ENCODE peak calls at places on chromosomes 12 and 14, in nine cellular contexts. One of them, this sample, is unnamed.

GRCh38 chr14:55638665-55639064 is 58.7 kb downstream of the KTN1 start:
- DNase-seq in aorta: no peak
- DNase-seq in neuronal stem cell: no peak
- DNase-seq in tibial nerve: no peak
- DNase-seq in body of pancreas: no peak
- DNase-seq in PC-3: no peak
- DNase-seq in fibroblast of lung: no peak
- DNase-seq in HCT116: no peak
- DNase-seq in effector memory CD4-positive, alpha-beta T cell: no peak
- DNase-seq in this sample: no peak

GRCh38 chr12:98084391-98084790 is 431.0 kb upstream of the TMPO start:
- DNase-seq in aorta: no peak
- DNase-seq in neuronal stem cell: no peak
- DNase-seq in tibial nerve: no peak
- DNase-seq in body of pancreas: no peak
- DNase-seq in PC-3: no peak
- DNase-seq in fibroblast of lung: no peak
- DNase-seq in HCT116: no peak
- DNase-seq in effector memory CD4-positive, alpha-beta T cell: no peak
- DNase-seq in this sample: no peak

GRCh38 chr14:104873380-104874055 is 8.4 kb downstream of the CEP170B start:
- DNase-seq in aorta: no peak
- DNase-seq in neuronal stem cell: no peak
- DNase-seq in tibial nerve: no peak
- DNase-seq in body of pancreas: no peak
- DNase-seq in PC-3: no peak
- DNase-seq in fibroblast of lung: no peak
- DNase-seq in HCT116: no peak
- DNase-seq in effector memory CD4-positive, alpha-beta T cell: no peak
- DNase-seq in this sample: no peak

GRCh38 chr14:23937121-23937692 is 16.4 kb upstream of the DHRS4 start:
- DNase-seq in aorta: no peak
- DNase-seq in neuronal stem cell: no peak
- DNase-seq in tibial nerve: no peak
- DNase-seq in body of pancreas: no peak
- DNase-seq in PC-3: no peak
- DNase-seq in fibroblast of lung: no peak
- DNase-seq in HCT116: no peak
- DNase-seq in effector memory CD4-positive, alpha-beta T cell: no peak
- DNase-seq in this sample: no peak

GRCh38 chr12:113891737-113892520 is 74.2 kb downstream of the RBM19 start:
- DNase-seq in aorta: no peak
- DNase-seq in neuronal stem cell: no peak
- DNase-seq in tibial nerve: no peak
- DNase-seq in body of pancreas: no peak
- DNase-seq in PC-3: no peak
- DNase-seq in fibroblast of lung: peak; percentile 29
- DNase-seq in HCT116: peak; percentile 37
- DNase-seq in effector memory CD4-positive, alpha-beta T cell: no peak
- DNase-seq in this sample: no peak

GRCh38 chr12:76713130-76713529 is 50.8 kb upstream of the ZDHHC17 start:
- DNase-seq in aorta: no peak
- DNase-seq in neuronal stem cell: no peak
- DNase-seq in tibial nerve: no peak
- DNase-seq in body of pancreas: no peak
- DNase-seq in PC-3: no peak
- DNase-seq in fibroblast of lung: no peak
- DNase-seq in HCT116: no peak
- DNase-seq in effector memory CD4-positive, alpha-beta T cell: no peak
- DNase-seq in this sample: no peak

GRCh38 chr12:21913823-21914222 is 27.4 kb downstream of the ABCC9 start:
- DNase-seq in aorta: no peak
- DNase-seq in neuronal stem cell: no peak
- DNase-seq in tibial nerve: no peak
- DNase-seq in body of pancreas: no peak
- DNase-seq in PC-3: no peak
- DNase-seq in fibroblast of lung: no peak
- DNase-seq in HCT116: no peak
- DNase-seq in effector memory CD4-positive, alpha-beta T cell: no peak
- DNase-seq in this sample: no peak

GRCh38 chr14:22882529-22883190 is 362 bp upstream of the REM2 start:
- DNase-seq in aorta: no peak
- DNase-seq in neuronal stem cell: no peak
- DNase-seq in tibial nerve: no peak
- DNase-seq in body of pancreas: peak; percentile 68
- DNase-seq in PC-3: peak; percentile 39
- DNase-seq in fibroblast of lung: peak; percentile 62
- DNase-seq in HCT116: peak; percentile 39
- DNase-seq in effector memory CD4-positive, alpha-beta T cell: no peak
- DNase-seq in this sample: peak; percentile 51

GRCh38 chr12:132561784-132562156 is 48.6 kb downstream of the LRCOL1 start:
- DNase-seq in aorta: no peak
- DNase-seq in neuronal stem cell: no peak
- DNase-seq in tibial nerve: no peak
- DNase-seq in body of pancreas: peak; percentile 62
- DNase-seq in PC-3: peak; percentile 46
- DNase-seq in fibroblast of lung: no peak
- DNase-seq in HCT116: no peak
- DNase-seq in effector memory CD4-positive, alpha-beta T cell: no peak
- DNase-seq in this sample: no peak

GRCh38 chr12:52032431-52032796 is 18.8 kb upstream of the NR4A1 start:
- DNase-seq in aorta: peak; percentile 73
- DNase-seq in neuronal stem cell: no peak
- DNase-seq in tibial nerve: peak; percentile 95
- DNase-seq in body of pancreas: peak; percentile 86
- DNase-seq in PC-3: peak; percentile 30
- DNase-seq in fibroblast of lung: peak; percentile 77
- DNase-seq in HCT116: no peak
- DNase-seq in effector memory CD4-positive, alpha-beta T cell: no peak
- DNase-seq in this sample: peak; percentile 75

GRCh38 chr14:102209224-102209966 is 69.7 kb downstream of the WDR20 start:
- DNase-seq in aorta: no peak
- DNase-seq in neuronal stem cell: no peak
- DNase-seq in tibial nerve: peak; percentile 14
- DNase-seq in body of pancreas: no peak
- DNase-seq in PC-3: peak; percentile 21
- DNase-seq in fibroblast of lung: no peak
- DNase-seq in HCT116: no peak
- DNase-seq in effector memory CD4-positive, alpha-beta T cell: no peak
- DNase-seq in this sample: no peak

GRCh38 chr12:132169376-132169775 is 25.1 kb downstream of the NOC4L start:
- DNase-seq in aorta: peak; percentile 48
- DNase-seq in neuronal stem cell: no peak
- DNase-seq in tibial nerve: no peak
- DNase-seq in body of pancreas: no peak
- DNase-seq in PC-3: no peak
- DNase-seq in fibroblast of lung: no peak
- DNase-seq in HCT116: no peak
- DNase-seq in effector memory CD4-positive, alpha-beta T cell: no peak
- DNase-seq in this sample: no peak

GRCh38 chr12:3750616-3751015 is 2.3 kb downstream of the CRACR2A start:
- DNase-seq in aorta: no peak
- DNase-seq in neuronal stem cell: no peak
- DNase-seq in tibial nerve: no peak
- DNase-seq in body of pancreas: no peak
- DNase-seq in PC-3: no peak
- DNase-seq in fibroblast of lung: no peak
- DNase-seq in HCT116: no peak
- DNase-seq in effector memory CD4-positive, alpha-beta T cell: no peak
- DNase-seq in this sample: no peak

GRCh38 chr12:64494998-64495729 is 43.2 kb downstream of the TBK1 start:
- DNase-seq in aorta: no peak
- DNase-seq in neuronal stem cell: no peak
- DNase-seq in tibial nerve: no peak
- DNase-seq in body of pancreas: no peak
- DNase-seq in PC-3: no peak
- DNase-seq in fibroblast of lung: no peak
- DNase-seq in HCT116: no peak
- DNase-seq in effector memory CD4-positive, alpha-beta T cell: no peak
- DNase-seq in this sample: no peak

GRCh38 chr14:104171029-104171697 is 32.8 kb downstream of the KIF26A start:
- DNase-seq in aorta: no peak
- DNase-seq in neuronal stem cell: no peak
- DNase-seq in tibial nerve: no peak
- DNase-seq in body of pancreas: peak; percentile 72
- DNase-seq in PC-3: peak; percentile 51
- DNase-seq in fibroblast of lung: no peak
- DNase-seq in HCT116: no peak
- DNase-seq in effector memory CD4-positive, alpha-beta T cell: no peak
- DNase-seq in this sample: no peak

DNA sequence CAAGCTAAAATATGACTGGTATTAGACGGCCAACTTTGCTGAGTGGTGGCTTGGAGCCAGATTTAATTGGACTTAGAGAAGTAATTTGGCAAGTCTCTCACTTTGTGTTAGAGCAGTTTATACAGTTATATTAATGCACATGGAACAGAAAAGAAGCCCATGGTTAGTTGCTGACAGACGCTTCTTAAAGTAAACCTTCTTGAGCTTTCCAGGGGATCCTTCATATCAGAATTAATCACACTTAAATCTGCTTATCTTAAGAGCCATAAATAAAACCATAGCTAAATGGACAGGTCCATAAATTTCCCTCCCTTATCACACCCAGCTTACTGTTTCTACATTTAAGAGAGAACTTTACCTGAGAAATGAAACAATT is 9.6 kb downstream of the GSG1 start:
- DNase-seq in aorta: no peak
- DNase-seq in neuronal stem cell: no peak
- DNase-seq in tibial nerve: no peak
- DNase-seq in body of pancreas: no peak
- DNase-seq in PC-3: no peak
- DNase-seq in fibroblast of lung: peak; percentile 64
- DNase-seq in HCT116: no peak
- DNase-seq in effector memory CD4-positive, alpha-beta T cell: no peak
- DNase-seq in this sample: no peak
- H3K4me1 ChIP-seq in aorta: peaks cover 7% of the 10 kb centered on the region
- H3K4me1 ChIP-seq in neuronal stem cell: peaks cover 5% of the 10 kb centered on the region
- H3K4me1 ChIP-seq in tibial nerve: peaks cover 10% of the 10 kb centered on the region
- H3K4me1 ChIP-seq in body of pancreas: peaks cover 37% of the 10 kb centered on the region
- H3K4me1 ChIP-seq in PC-3: peaks cover 50% of the 10 kb centered on the region
- H3K4me1 ChIP-seq in fibroblast of lung: peaks cover 25% of the 10 kb centered on the region
- H3K4me1 ChIP-seq in HCT116: peaks cover 21% of the 10 kb centered on the region
- H3K4me1 ChIP-seq in effector memory CD4-positive, alpha-beta T cell: peaks cover 5% of the 10 kb centered on the region
- H3K4me1 ChIP-seq in this sample: peaks cover 5% of the 10 kb centered on the region

GRCh38 chr14:65824285-65824977 is 411.9 kb downstream of the FUT8 start:
- DNase-seq in aorta: no peak
- DNase-seq in neuronal stem cell: peak; percentile 47
- DNase-seq in tibial nerve: peak; percentile 74
- DNase-seq in body of pancreas: peak; percentile 54
- DNase-seq in PC-3: peak; percentile 81
- DNase-seq in fibroblast of lung: peak; percentile 57
- DNase-seq in HCT116: peak; percentile 56
- DNase-seq in effector memory CD4-positive, alpha-beta T cell: peak; percentile 43
- DNase-seq in this sample: peak; percentile 68
- H3K27me3 ChIP-seq in aorta: no peaks in the 10 kb centered on the region
- H3K27me3 ChIP-seq in neuronal stem cell: no peaks in the 10 kb centered on the region
- H3K27me3 ChIP-seq in tibial nerve: no peaks in the 10 kb centered on the region
- H3K27me3 ChIP-seq in body of pancreas: no peaks in the 10 kb centered on the region
- H3K27me3 ChIP-seq in PC-3: peaks cover 39% of the 10 kb centered on the region
- H3K27me3 ChIP-seq in fibroblast of lung: peaks cover 17% of the 10 kb centered on the region
- H3K27me3 ChIP-seq in HCT116: peaks cover 20% of the 10 kb centered on the region
- H3K27me3 ChIP-seq in effector memory CD4-positive, alpha-beta T cell: no peaks in the 10 kb centered on the region
- H3K27me3 ChIP-seq in this sample: no peaks in the 10 kb centered on the region

DNA sequence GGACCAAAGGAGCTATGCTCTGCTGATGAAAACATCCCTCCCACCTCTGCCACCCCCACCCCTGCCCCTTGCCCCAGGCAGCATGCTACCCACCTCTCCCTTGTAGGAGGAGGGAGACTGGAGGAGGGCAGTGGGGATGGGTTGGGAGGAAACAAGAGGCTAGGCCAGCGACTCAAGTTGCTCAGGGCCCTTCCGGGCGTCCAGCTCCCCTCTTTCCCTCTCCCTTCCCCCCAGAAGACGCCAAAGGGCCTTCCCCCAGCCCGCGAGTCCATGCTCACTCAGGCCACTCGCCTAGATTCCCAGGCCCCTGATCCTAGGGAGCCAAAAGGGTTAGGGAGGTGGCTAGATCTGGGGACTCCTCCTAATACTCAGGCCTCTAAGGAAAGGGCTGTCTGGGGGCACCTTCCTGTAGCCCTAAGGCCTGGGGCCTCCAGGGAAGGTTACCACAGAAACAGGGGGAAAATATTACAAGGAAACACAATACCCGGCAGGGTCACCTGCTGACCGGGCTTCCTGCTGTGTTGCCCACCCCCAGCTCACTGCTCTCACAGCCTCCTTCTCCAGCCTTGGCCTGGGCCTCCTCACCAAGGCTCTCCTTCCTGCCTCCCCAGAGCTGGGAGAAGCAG is 2.9 kb downstream of the HDAC7 start:
- DNase-seq in aorta: peak; percentile 56
- DNase-seq in neuronal stem cell: no peak
- DNase-seq in tibial nerve: no peak
- DNase-seq in body of pancreas: no peak
- DNase-seq in PC-3: no peak
- DNase-seq in fibroblast of lung: no peak
- DNase-seq in HCT116: no peak
- DNase-seq in effector memory CD4-positive, alpha-beta T cell: no peak
- DNase-seq in this sample: no peak
- H3K4me1 ChIP-seq in aorta: peaks cover 3% of the 10 kb centered on the region
- H3K4me1 ChIP-seq in neuronal stem cell: peaks cover 53% of the 10 kb centered on the region
- H3K4me1 ChIP-seq in tibial nerve: peaks cover 68% of the 10 kb centered on the region
- H3K4me1 ChIP-seq in body of pancreas: peaks cover 70% of the 10 kb centered on the region
- H3K4me1 ChIP-seq in PC-3: peaks cover 70% of the 10 kb centered on the region
- H3K4me1 ChIP-seq in fibroblast of lung: peaks cover 59% of the 10 kb centered on the region
- H3K4me1 ChIP-seq in HCT116: peaks cover 47% of the 10 kb centered on the region
- H3K4me1 ChIP-seq in effector memory CD4-positive, alpha-beta T cell: peaks cover 77% of the 10 kb centered on the region
- H3K4me1 ChIP-seq in this sample: peaks cover 13% of the 10 kb centered on the region

GRCh38 chr12:102965281-102966155 is 8.0 kb downstream of the ASCL1 start:
- DNase-seq in aorta: no peak
- DNase-seq in neuronal stem cell: no peak
- DNase-seq in tibial nerve: no peak
- DNase-seq in body of pancreas: no peak
- DNase-seq in PC-3: no peak
- DNase-seq in fibroblast of lung: no peak
- DNase-seq in HCT116: no peak
- DNase-seq in effector memory CD4-positive, alpha-beta T cell: no peak
- DNase-seq in this sample: no peak
- H3K27me3 ChIP-seq in aorta: no peaks in the 10 kb centered on the region
- H3K27me3 ChIP-seq in neuronal stem cell: peaks cover 59% of the 10 kb centered on the region
- H3K27me3 ChIP-seq in tibial nerve: peaks cover 51% of the 10 kb centered on the region
- H3K27me3 ChIP-seq in body of pancreas: peaks cover 24% of the 10 kb centered on the region
- H3K27me3 ChIP-seq in PC-3: peaks cover 56% of the 10 kb centered on the region
- H3K27me3 ChIP-seq in fibroblast of lung: no peaks in the 10 kb centered on the region
- H3K27me3 ChIP-seq in HCT116: peaks cover 41% of the 10 kb centered on the region
- H3K27me3 ChIP-seq in effector memory CD4-positive, alpha-beta T cell: peaks cover 13% of the 10 kb centered on the region
- H3K27me3 ChIP-seq in this sample: peaks cover 57% of the 10 kb centered on the region

GRCh38 chr12:124388679-124389536 is 94.0 kb downstream of the RFLNA start:
- DNase-seq in aorta: peak; percentile 94
- DNase-seq in neuronal stem cell: peak; percentile 62
- DNase-seq in tibial nerve: peak; percentile 85
- DNase-seq in body of pancreas: peak; percentile 92
- DNase-seq in PC-3: peak; percentile 79
- DNase-seq in fibroblast of lung: peak; percentile 91
- DNase-seq in HCT116: no peak
- DNase-seq in effector memory CD4-positive, alpha-beta T cell: peak; percentile 44
- DNase-seq in this sample: peak; percentile 90
- H3K4me1 ChIP-seq in aorta: no peaks in the 10 kb centered on the region
- H3K4me1 ChIP-seq in neuronal stem cell: peaks cover 31% of the 10 kb centered on the region
- H3K4me1 ChIP-seq in tibial nerve: peaks cover 74% of the 10 kb centered on the region
- H3K4me1 ChIP-seq in body of pancreas: peaks cover 76% of the 10 kb centered on the region
- H3K4me1 ChIP-seq in PC-3: peaks cover 75% of the 10 kb centered on the region
- H3K4me1 ChIP-seq in fibroblast of lung: peaks cover 72% of the 10 kb centered on the region
- H3K4me1 ChIP-seq in HCT116: peaks cover 54% of the 10 kb centered on the region
- H3K4me1 ChIP-seq in effector memory CD4-positive, alpha-beta T cell: peaks cover 15% of the 10 kb centered on the region
- H3K4me1 ChIP-seq in this sample: peaks cover 30% of the 10 kb centered on the region

This sample was measured in colonic mucosa.